ENCODE peak calls at places on chromosomes 5 and 9, in ten cellular contexts. P, D, H, E, T, K, G, W, L and F are unnamed samples.

GRCh38 chr5:7728076-7728475 is 122.9 kb downstream of the CFAP90 start:
- DNase-seq in G (no peak), E (no peak), H (no peak), T (no peak), L (no peak), D (no peak), P (no peak), K (no peak), W (no peak), F (peak)

GRCh38 chr5:132251220-132251725 is 6.2 kb upstream of the PDLIM4 start:
- DNase-seq in E (no peak), K (no peak), H (no peak), W (no peak), L (no peak), T (peak), D (no peak), P (no peak), G (no peak), F (no peak)

GRCh38 chr5:43635374-43635773 is 32.4 kb downstream of the NNT start:
- DNase-seq in H (no peak), P (no peak), E (no peak), T (no peak), L (no peak), K (no peak), D (no peak), G (no peak), W (no peak), F (no peak)

GRCh38 chr5:123756325-123756664 is 244.3 kb downstream of the CSNK1G3 start:
- DNase-seq in G (no peak), T (no peak), L (no peak), K (no peak), D (no peak), P (no peak), E (no peak), W (no peak), H (no peak), F (no peak)

GRCh38 chr5:93598141-93598996 is 15.3 kb downstream of the NR2F1 start:
- DNase-seq in L (no peak), G (no peak), D (no peak), P (no peak), W (no peak), E (no peak), H (no peak), K (no peak), T (no peak), F (no peak)

GRCh38 chr5:23208959-23209431 is 298.4 kb upstream of the PRDM9 start:
- DNase-seq in E (peak), W (peak), L (peak), K (no peak), G (no peak), H (peak), P (peak), T (no peak), D (no peak), F (peak)

GRCh38 chr5:6446042-6446441 is 2.6 kb upstream of the UBE2QL1 start:
- DNase-seq in H (no peak), D (no peak), G (no peak), W (no peak), T (no peak), E (no peak), L (no peak), P (no peak), K (no peak), F (no peak)

GRCh38 chr9:121652037-121652837 is 803 bp downstream of the DAB2IP start:
- DNase-seq in D (no peak), L (no peak), T (no peak), E (no peak), P (no peak), H (no peak), G (peak), K (no peak), W (no peak), F (peak)

GRCh38 chr5:139141841-139142240 is 56.3 kb downstream of the SIL1 start:
- DNase-seq in P (no peak), G (peak), H (no peak), T (no peak), L (no peak), W (peak), D (no peak), E (no peak), K (no peak), F (no peak)